ENCODE peak calls at places on chromosome 1, in four cellular contexts. K is IMR-90, U is uterus, S is thyroid gland. Q is an unnamed sample. For H3K36me3, the result is how much of the 10 kb centered on the place peaks cover.

GRCh38 chr1:32361674-32362473 is 411 bp downstream of the FAM229A start:
- DNase-seq in K (no peak), U (peak), S (peak), Q (peak)

GRCh38 chr1:56123421-56123820 is 455.9 kb downstream of the PLPP3 start:
- DNase-seq in K (peak), U (no peak), S (no peak), Q (no peak)

GRCh38 chr1:21503706-21504377 is 5.4 kb upstream of the ALPL start:
- DNase-seq in K (no peak), U (no peak), S (no peak), Q (no peak)

GRCh38 chr1:118075116-118075515 is 109.9 kb downstream of the SPAG17 start:
- DNase-seq in K (peak), U (no peak), S (no peak), Q (no peak)

GRCh38 chr1:57835620-57836019 is 411.8 kb upstream of the DAB1 start:
- DNase-seq in K (no peak), U (no peak), S (no peak), Q (no peak)

GRCh38 chr1:25222606-25223005 is 9.7 kb downstream of the SYF2 start:
- DNase-seq in K (no peak), U (no peak), S (no peak), Q (no peak)

GRCh38 chr1:234973426-234974250 is 155.0 kb downstream of the TOMM20 start:
- DNase-seq in K (no peak), U (peak), S (peak), Q (no peak)

GRCh38 chr1:167136191-167136614 is 42.3 kb downstream of the STYXL2 start:
- DNase-seq in K (peak), U (no peak), S (peak), Q (no peak)

GRCh38 chr1:248822148-248823032 is 3.3 kb downstream of the SH3BP5L start:
- DNase-seq in K (no peak), U (no peak), S (no peak), Q (no peak)

GRCh38 chr1:31576201-31576669 is at the start of gene TINAGL1:
- DNase-seq in K (no peak), U (peak), S (peak), Q (peak)

GRCh38 chr1:216064643-216065042 is 358.6 kb downstream of the USH2A start:
- DNase-seq in K (peak), U (no peak), S (no peak), Q (no peak)

GRCh38 chr1:164768619-164769018 is 209.6 kb downstream of the PBX1 start:
- DNase-seq in K (no peak), U (peak), S (no peak), Q (no peak)

GRCh38 chr1:95247607-95248006 is 13.6 kb downstream of the RWDD3 start:
- DNase-seq in K (no peak), U (no peak), S (no peak), Q (no peak)

GRCh38 chr1:229065613-229066012 is 205.3 kb upstream of the RAB4A start:
- DNase-seq in K (no peak), U (no peak), S (no peak), Q (no peak)

GRCh38 chr1:68551459-68551858 is 54.6 kb upstream of the DEPDC1 start:
- DNase-seq in K (no peak), U (no peak), S (no peak), Q (no peak)

GRCh38 chr1:2251363-2251762 is 23.2 kb downstream of the SKI start:
- DNase-seq in K (no peak), U (no peak), S (no peak), Q (no peak)

GRCh38 chr1:24020032-24020431 is 39.9 kb upstream of the SRSF10 start:
- DNase-seq in K (peak), U (peak), S (no peak), Q (no peak)

GRCh38 chr1:116934586-116935207 is 25.0 kb downstream of the PTGFRN start:
- DNase-seq in K (no peak), U (no peak), S (no peak), Q (no peak)

GRCh38 chr1:219523411-219523810 is 89.5 kb downstream of the ZC3H11B start:
- DNase-seq in K (no peak), U (no peak), S (no peak), Q (no peak)

GRCh38 chr1:150650193-150650592 is 20.8 kb upstream of the ENSA start:
- DNase-seq in K (peak), U (no peak), S (peak), Q (peak)

GRCh38 chr1:212261361-212261929 is 23.8 kb upstream of the PPP2R5A start:
- DNase-seq in K (no peak), U (no peak), S (no peak), Q (no peak)

GRCh38 chr1:203289982-203290260 is 15.4 kb upstream of the BTG2 start:
- DNase-seq in K (no peak), U (no peak), S (no peak), Q (no peak)

GRCh38 chr1:203288351-203288894 is 16.9 kb upstream of the BTG2 start:
- DNase-seq in K (no peak), U (no peak), S (no peak), Q (no peak)

GRCh38 chr1:203291201-203292096 is 13.9 kb upstream of the BTG2 start:
- DNase-seq in K (no peak), U (peak), S (peak), Q (no peak)

GRCh38 chr1:203289281-203289981 is 15.9 kb upstream of the BTG2 start:
- DNase-seq in K (no peak), U (peak), S (no peak), Q (peak)

GRCh38 chr1:203290261-203291089 is 14.8 kb upstream of the BTG2 start:
- DNase-seq in K (peak), U (peak), S (peak), Q (peak)
- H3K4me3 ChIP-seq in K (no peak), U (no peak), S (no peak), Q (no peak)

GRCh38 chr1:224192082-224192786 is 9.2 kb downstream of the DEGS1 start:
- DNase-seq in K (no peak), U (no peak), S (no peak), Q (no peak)

GRCh38 chr1:224197261-224197600 is 14.2 kb downstream of the DEGS1 start:
- DNase-seq in K (no peak), U (no peak), S (no peak), Q (no peak)

GRCh38 chr1:224198572-224198971 is 15.5 kb downstream of the DEGS1 start:
- DNase-seq in K (no peak), U (no peak), S (no peak), Q (no peak)

GRCh38 chr1:224189561-224189960 is 6.5 kb downstream of the DEGS1 start:
- DNase-seq in K (no peak), U (no peak), S (no peak), Q (no peak)

DNA sequence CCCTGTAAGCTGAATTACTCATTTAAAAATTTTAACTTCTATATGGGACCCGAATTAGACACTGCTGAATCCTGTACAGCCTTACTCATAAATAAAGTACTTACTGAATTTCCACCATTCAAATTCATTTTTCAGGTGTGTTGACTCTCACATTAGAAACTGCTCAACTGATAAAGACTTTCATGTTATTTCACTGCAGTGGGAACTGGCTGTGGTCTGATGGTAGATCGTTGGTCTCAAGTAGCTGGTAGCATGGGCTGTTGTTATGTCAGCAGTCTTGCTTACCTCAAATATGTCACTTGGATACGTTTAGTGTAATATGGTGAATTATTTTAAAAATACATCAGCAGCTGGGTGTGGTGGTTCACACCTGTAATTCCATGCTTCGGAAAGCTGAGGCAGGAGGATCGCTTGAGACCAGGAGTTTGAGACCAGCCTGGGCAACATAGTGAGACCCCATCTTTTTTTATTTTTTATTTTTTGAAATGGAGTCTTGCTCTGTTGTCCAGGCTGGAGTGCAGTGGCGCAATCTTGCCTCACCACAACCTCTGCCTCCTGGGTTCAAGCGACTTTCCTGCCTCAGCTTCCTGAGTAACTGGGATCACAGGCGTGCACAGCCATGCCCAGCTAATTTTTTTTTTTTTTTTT is 10.4 kb downstream of the DEGS1 start:
- DNase-seq in K (no peak), U (no peak), S (no peak), Q (no peak)
- H3K36me3 ChIP-seq in K (under half), U (under half), S (under half), Q (under half)

DNA sequence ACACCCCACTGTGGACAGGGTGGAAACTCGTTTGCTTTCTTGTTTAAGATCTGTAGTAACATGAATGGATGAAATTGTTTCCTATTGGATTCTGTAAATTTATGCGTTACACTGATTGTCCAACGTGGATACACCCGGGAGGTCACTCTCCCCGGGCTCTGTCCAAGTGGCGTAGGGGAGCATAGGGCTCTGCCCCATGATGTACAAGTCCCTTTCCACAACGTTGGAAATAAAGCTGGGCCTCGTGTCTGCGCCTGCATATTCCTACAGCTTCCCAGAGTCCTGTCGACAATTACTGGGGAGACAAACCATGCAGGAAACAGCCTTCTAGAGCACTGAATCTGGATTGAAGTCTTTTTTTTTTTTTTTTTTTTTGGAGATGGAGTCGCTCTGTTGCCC is 1.4 kb downstream of the RCC1 start:
- DNase-seq in K (no peak), U (no peak), S (no peak), Q (peak)
- TF ChIP-seq POLR2A in K (no peak), U (no peak), S (no peak), Q (peak)

GRCh38 chr1:41384579-41384978 is 23.3 kb downstream of the FOXO6 start:
- DNase-seq in K (no peak), U (no peak), S (no peak), Q (no peak)

GRCh38 chr1:41382531-41383090 is 21.4 kb downstream of the FOXO6 start:
- DNase-seq in K (no peak), U (peak), S (peak), Q (no peak)

GRCh38 chr1:41381691-41382530 is 20.7 kb downstream of the FOXO6 start:
- DNase-seq in K (no peak), U (no peak), S (peak), Q (no peak)

GRCh38 chr1:41380979-41381690 is 19.9 kb downstream of the FOXO6 start:
- DNase-seq in K (no peak), U (peak), S (peak), Q (peak)

DNA sequence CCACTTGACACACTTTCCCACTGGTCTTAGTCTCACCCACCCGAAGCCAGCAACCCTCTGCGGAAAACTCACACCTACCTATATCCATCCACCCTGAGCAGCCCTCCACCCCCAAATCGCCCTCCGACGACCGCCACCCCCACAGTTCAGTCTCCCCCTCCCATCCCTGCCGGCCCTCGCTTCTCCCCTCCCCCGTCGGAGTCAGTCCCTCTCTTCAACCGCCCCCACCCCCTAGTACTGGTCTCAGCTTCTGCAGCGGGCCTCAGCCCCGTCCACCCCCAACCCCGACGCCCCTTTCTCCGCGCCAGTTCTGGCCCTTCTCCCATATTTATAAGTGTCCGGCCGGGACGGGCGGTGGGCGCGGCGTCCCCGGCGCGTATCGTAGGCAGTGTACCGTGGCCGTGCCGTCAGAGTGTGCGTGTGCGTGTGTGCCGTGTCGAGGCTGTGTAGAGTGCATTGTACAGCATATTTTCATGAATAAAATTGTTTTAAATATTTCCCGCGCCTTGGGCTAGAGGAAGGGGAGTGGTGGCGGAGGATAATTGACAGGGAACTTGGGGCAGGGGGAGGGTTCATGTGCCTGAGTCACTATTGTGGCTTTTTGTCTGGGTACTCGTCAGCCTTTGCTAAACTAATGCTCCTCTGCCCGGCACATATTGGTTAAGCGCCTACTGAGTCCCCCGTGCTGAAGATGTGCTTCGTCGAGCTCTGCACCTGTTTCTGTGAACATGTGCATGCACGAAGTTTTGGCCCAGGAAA is 22.0 kb downstream of the FOXO6 start:
- DNase-seq in K (peak), U (no peak), S (peak), Q (no peak)
- H3K4me3 ChIP-seq in K (no peak), U (peak), S (peak), Q (peak)

Q was measured in adrenal gland.